ENCODE peak calls at places on chromosome 3, in six cellular contexts. D is cardiac muscle cell; K is mucosa of descending colon; B is CD4-positive, alpha-beta memory T cell; N is neural progenitor cell; S is OCI-LY7. Z is an unnamed sample.

GRCh38 chr3:157540656-157541055 is 37.4 kb upstream of the VEPH1 start:
- DNase-seq in K (no peak), B (no peak), S (no peak), N (no peak), D (no peak), Z (no peak)

GRCh38 chr3:186790261-186790981 is 7.0 kb downstream of the EIF4A2 start:
- DNase-seq in B (no peak), S (peak; percentile 50), N (no peak), D (peak; percentile 33), K (no peak), Z (no peak)

GRCh38 chr3:56761887-56762605 is 39.7 kb downstream of the ARHGEF3 start:
- DNase-seq in K (no peak), N (no peak), D (no peak), S (no peak), B (no peak), Z (no peak)

GRCh38 chr3:126142652-126143051 is 37.7 kb downstream of the ALDH1L1 start:
- DNase-seq in N (no peak), K (no peak), S (no peak), D (no peak), B (no peak), Z (no peak)

GRCh38 chr3:111967651-111968274 is 11.1 kb upstream of the ABHD10 start:
- DNase-seq in B (peak; percentile 69), S (peak; percentile 82), N (peak; percentile 90), K (peak; percentile 98), D (peak; percentile 87), Z (peak; percentile 55)

GRCh38 chr3:25472747-25473146 is 44.7 kb downstream of the RARB start:
- DNase-seq in N (no peak), D (no peak), K (no peak), S (no peak), B (no peak), Z (no peak)

GRCh38 chr3:40970067-40970466 is 229.2 kb upstream of the CTNNB1 start:
- DNase-seq in S (no peak), K (no peak), N (no peak), D (no peak), B (no peak), Z (no peak)

GRCh38 chr3:113405180-113405579 is 36.1 kb downstream of the CFAP44 start:
- DNase-seq in B (no peak), S (no peak), D (no peak), N (no peak), K (no peak), Z (no peak)

GRCh38 chr3:25910997-25911396 is 121.1 kb downstream of the OXSM start:
- DNase-seq in K (peak; percentile 72), D (no peak), B (peak; percentile 27), N (peak; percentile 65), S (peak; percentile 63), Z (peak; percentile 9)

GRCh38 chr3:52524752-52525661 is 8.7 kb downstream of the NT5DC2 start:
- DNase-seq in K (no peak), N (no peak), D (no peak), B (no peak), S (no peak), Z (no peak)

GRCh38 chr3:197001972-197002700 is 27.5 kb downstream of the MELTF start:
- DNase-seq in K (no peak), S (peak; percentile 33), D (no peak), B (no peak), N (peak; percentile 24), Z (no peak)

GRCh38 chr3:192844366-192844765 is 73.3 kb downstream of the MB21D2 start:
- DNase-seq in D (no peak), N (no peak), K (no peak), S (no peak), B (no peak), Z (no peak)

GRCh38 chr3:126434931-126435411 is 40.3 kb downstream of the CFAP100 start:
- DNase-seq in K (no peak), S (no peak), N (no peak), B (no peak), D (no peak), Z (no peak)

GRCh38 chr3:79233431-79234060 is 534.3 kb downstream of the ROBO1 start:
- DNase-seq in S (no peak), B (no peak), N (no peak), K (no peak), D (peak; percentile 29), Z (no peak)

GRCh38 chr3:113560265-113560664 is 27.9 kb downstream of the SIDT1 start:
- DNase-seq in D (no peak), B (no peak), S (no peak), N (no peak), K (no peak), Z (no peak)

GRCh38 chr3:189392969-189393368 is 221.2 kb downstream of the TPRG1 start:
- DNase-seq in K (peak; percentile 87), B (no peak), N (no peak), D (no peak), S (no peak), Z (no peak)

GRCh38 chr3:189393598-189393997 is 221.8 kb downstream of the TPRG1 start:
- DNase-seq in K (peak; percentile 42), N (no peak), S (peak; percentile 2), B (no peak), D (no peak), Z (no peak)

GRCh38 chr3:189394599-189395121 is 222.9 kb downstream of the TPRG1 start:
- DNase-seq in N (no peak), D (no peak), B (no peak), K (no peak), S (peak; percentile 8), Z (no peak)

GRCh38 chr3:189398656-189399055 is 226.9 kb downstream of the TPRG1 start:
- DNase-seq in S (no peak), D (no peak), B (no peak), N (no peak), K (no peak), Z (no peak)

DNA sequence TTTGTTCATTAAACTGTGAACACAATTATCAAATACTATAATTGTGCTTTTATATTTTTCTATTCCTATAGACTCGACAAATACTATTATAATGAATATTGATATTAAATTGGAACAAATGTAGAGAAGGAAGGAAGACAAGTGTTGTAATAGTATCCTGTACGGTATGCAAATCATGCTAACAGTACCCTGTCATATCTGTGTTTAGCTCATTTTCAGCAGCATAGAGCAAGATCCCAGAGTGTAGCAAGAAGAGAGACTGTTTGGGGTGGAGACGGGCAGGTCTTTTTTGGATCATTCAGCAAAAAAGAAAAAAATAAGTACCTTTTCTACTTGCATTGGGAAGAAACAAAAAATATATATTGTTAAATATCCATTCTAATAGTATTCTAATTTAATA is 224.1 kb downstream of the TPRG1 start:
- DNase-seq in B (no peak), K (no peak), N (no peak), D (no peak), S (no peak), Z (no peak)
- H3K9me3 ChIP-seq in B (no peaks in the 10 kb centered on the region), K (no peaks in the 10 kb centered on the region), N (no peaks in the 10 kb centered on the region), D (no peaks in the 10 kb centered on the region), S (no peaks in the 10 kb centered on the region), Z (no peaks in the 10 kb centered on the region)

DNA sequence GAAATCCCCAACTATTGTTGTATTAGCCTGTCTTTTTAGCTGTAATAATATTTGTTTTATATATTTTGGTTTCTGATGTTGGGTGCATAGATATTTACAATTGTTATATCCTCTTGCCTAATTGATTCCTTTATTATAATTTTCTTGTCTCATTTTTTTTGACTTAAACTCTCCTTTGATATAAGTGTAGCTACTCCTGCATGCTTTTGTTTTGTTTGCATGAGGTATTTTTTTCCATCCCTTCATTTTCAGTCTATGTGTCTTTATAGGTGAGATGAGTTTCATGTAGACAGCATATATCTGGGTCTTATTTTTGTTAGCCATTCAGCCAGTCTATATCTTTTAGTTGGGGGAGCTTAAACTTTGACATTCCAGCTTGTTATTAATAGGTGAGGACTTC is 37.4 kb downstream of the FAIM start:
- DNase-seq in B (no peak), D (no peak), N (no peak), S (no peak), K (no peak), Z (no peak)
- H3K9me3 ChIP-seq in B (peaks cover 6% of the 10 kb centered on the region), D (no peaks in the 10 kb centered on the region), N (peaks cover 41% of the 10 kb centered on the region), S (peaks cover 4% of the 10 kb centered on the region), K (peaks cover 60% of the 10 kb centered on the region), Z (no peaks in the 10 kb centered on the region)

DNA sequence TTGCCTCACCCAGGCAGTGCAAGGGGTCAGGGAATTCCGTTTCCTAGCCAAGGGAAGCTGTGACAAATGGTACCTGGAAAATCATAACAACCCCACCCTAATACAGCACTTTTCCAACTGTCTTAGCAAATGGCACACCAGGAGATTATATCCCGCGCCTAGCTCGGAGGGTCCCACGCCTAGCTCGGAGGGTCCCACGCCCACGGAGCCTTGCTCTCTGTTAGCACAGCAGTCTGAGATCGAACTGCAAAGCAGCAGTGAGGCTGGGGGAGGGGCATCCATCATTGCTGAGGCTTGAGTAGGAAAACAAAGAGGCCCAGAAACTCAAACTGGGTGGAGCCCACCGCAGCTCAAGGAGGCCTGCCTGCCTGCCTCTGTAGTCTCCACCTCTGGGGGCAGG is 208.1 kb downstream of the FHIT start:
- DNase-seq in K (no peak), S (no peak), N (no peak), D (no peak), B (no peak), Z (no peak)
- H3K9me3 ChIP-seq in K (peaks cover 36% of the 10 kb centered on the region), S (no peaks in the 10 kb centered on the region), N (peaks cover 6% of the 10 kb centered on the region), D (no peaks in the 10 kb centered on the region), B (no peaks in the 10 kb centered on the region), Z (no peaks in the 10 kb centered on the region)

GRCh38 chr3:933311-933710 is 159.5 kb upstream of the CNTN6 start:
- DNase-seq in B (no peak), N (peak; percentile 6), K (no peak), S (no peak), D (no peak), Z (no peak)
- H3K9me3 ChIP-seq in B (no peaks in the 10 kb centered on the region), N (no peaks in the 10 kb centered on the region), K (no peaks in the 10 kb centered on the region), S (no peaks in the 10 kb centered on the region), D (no peaks in the 10 kb centered on the region), Z (no peaks in the 10 kb centered on the region)